ENCODE peak calls at places on chromosome 3, in eight cellular contexts. R, H, G, U, J, T, L and Y are unnamed samples.

GRCh38 chr3:48185129-48185528 is 3.1 kb downstream of the CDC25A start:
- DNase-seq in L (no peak), H (no peak), U (no peak), G (no peak), R (no peak), T (no peak), J (no peak), Y (no peak)

GRCh38 chr3:54087581-54088410 is 34.6 kb upstream of the CACNA2D3 start:
- DNase-seq in H (no peak), J (no peak), R (no peak), G (no peak), L (no peak), U (no peak), T (peak), Y (no peak)

GRCh38 chr3:138775254-138775595 is 59.5 kb downstream of the PIK3CB start:
- DNase-seq in R (no peak), T (no peak), H (no peak), J (no peak), U (no peak), L (no peak), G (no peak), Y (peak)

GRCh38 chr3:186260726-186261125 is 101.3 kb downstream of the DGKG start:
- DNase-seq in T (no peak), H (no peak), U (no peak), J (no peak), R (no peak), L (no peak), G (no peak), Y (peak)

GRCh38 chr3:150450906-150451305 is 42.8 kb downstream of the TSC22D2 start:
- DNase-seq in U (no peak), T (no peak), H (no peak), J (no peak), L (no peak), R (no peak), G (no peak), Y (peak)

GRCh38 chr3:158452324-158452723 is 118.7 kb upstream of the MLF1 start:
- DNase-seq in H (no peak), G (no peak), T (no peak), U (no peak), R (no peak), J (no peak), L (no peak), Y (no peak)

GRCh38 chr3:71784201-71784913 is 591 bp downstream of the PROK2 start:
- DNase-seq in T (no peak), U (no peak), J (no peak), H (no peak), G (no peak), L (no peak), R (no peak), Y (peak)

GRCh38 chr3:161270991-161271390 is 49.9 kb downstream of the NMD3 start:
- DNase-seq in U (no peak), H (no peak), G (no peak), J (no peak), L (no peak), R (no peak), T (no peak), Y (no peak)

GRCh38 chr3:28053759-28054158 is 187.7 kb upstream of the CMC1 start:
- DNase-seq in U (no peak), L (no peak), T (no peak), J (peak), R (no peak), H (peak), G (no peak), Y (no peak)

GRCh38 chr3:136862611-136862951 is 573 bp downstream of the NCK1 start:
- DNase-seq in L (peak), R (peak), J (peak), G (no peak), H (peak), U (peak), T (peak), Y (peak)

GRCh38 chr3:113035387-113035982 is 44.7 kb downstream of the GTPBP8 start:
- DNase-seq in G (no peak), J (peak), U (peak), T (peak), R (peak), L (peak), H (peak), Y (peak)

GRCh38 chr3:132268956-132269355 is 48.3 kb upstream of the ACP3 start:
- DNase-seq in H (peak), G (no peak), T (peak), J (no peak), L (peak), U (no peak), R (no peak), Y (peak)

GRCh38 chr3:45676248-45677044 is 12.8 kb upstream of the SACM1L start:
- DNase-seq in G (no peak), U (no peak), R (no peak), H (no peak), T (no peak), L (no peak), J (no peak), Y (peak)
- TF ChIP-seq MAX in G (no peak), U (no peak), R (no peak), H (no peak), T (no peak), L (no peak), J (no peak), Y (no peak)

DNA sequence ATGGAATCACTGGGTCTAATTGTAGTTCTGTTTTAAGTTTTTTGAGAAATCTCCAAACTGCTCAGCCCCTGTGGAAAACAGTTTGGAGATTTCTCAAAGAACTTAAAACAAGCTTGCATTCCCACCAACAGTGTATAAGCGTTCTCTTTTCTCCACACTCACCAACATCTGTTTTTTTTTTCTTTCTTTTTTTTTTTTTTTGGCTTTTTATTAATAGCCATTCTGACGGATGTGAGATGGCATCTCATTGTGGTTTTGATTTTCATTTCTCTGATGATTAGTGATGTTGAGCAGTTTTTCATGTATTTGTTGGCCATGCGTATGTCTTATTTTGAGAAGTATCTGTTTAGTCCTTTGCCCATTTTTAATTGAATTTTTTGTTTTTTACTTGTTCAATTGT is 73.1 kb upstream of the COL8A1 start:
- DNase-seq in T (no peak), R (no peak), G (no peak), U (no peak), L (no peak), J (no peak), H (no peak), Y (no peak)
- TF ChIP-seq MAX in T (no peak), R (no peak), G (no peak), U (no peak), L (no peak), J (no peak), H (no peak), Y (no peak)

GRCh38 chr3:124829175-124829818 is 57.9 kb downstream of the ITGB5 start:
- DNase-seq in L (no peak), T (no peak), G (no peak), U (no peak), J (no peak), R (no peak), H (no peak), Y (no peak)
- TF ChIP-seq MAX in L (no peak), T (no peak), G (no peak), U (no peak), J (no peak), R (no peak), H (no peak), Y (no peak)

GRCh38 chr3:45223889-45224730 is 2.0 kb downstream of the TMEM158 start:
- DNase-seq in H (no peak), J (no peak), R (no peak), U (no peak), G (no peak), L (no peak), T (no peak), Y (peak)

GRCh38 chr3:45224824-45225464 is 1.1 kb downstream of the TMEM158 start:
- DNase-seq in L (peak), R (peak), J (peak), H (no peak), G (peak), U (peak), T (peak), Y (peak)

GRCh38 chr3:45227131-45227819 is 1.2 kb upstream of the TMEM158 start:
- DNase-seq in G (no peak), L (no peak), J (no peak), H (no peak), U (no peak), T (no peak), R (peak), Y (no peak)

GRCh38 chr3:45226206-45226915 is at the start of gene TMEM158:
- DNase-seq in J (peak), G (no peak), R (peak), U (peak), H (no peak), L (peak), T (peak), Y (peak)

DNA sequence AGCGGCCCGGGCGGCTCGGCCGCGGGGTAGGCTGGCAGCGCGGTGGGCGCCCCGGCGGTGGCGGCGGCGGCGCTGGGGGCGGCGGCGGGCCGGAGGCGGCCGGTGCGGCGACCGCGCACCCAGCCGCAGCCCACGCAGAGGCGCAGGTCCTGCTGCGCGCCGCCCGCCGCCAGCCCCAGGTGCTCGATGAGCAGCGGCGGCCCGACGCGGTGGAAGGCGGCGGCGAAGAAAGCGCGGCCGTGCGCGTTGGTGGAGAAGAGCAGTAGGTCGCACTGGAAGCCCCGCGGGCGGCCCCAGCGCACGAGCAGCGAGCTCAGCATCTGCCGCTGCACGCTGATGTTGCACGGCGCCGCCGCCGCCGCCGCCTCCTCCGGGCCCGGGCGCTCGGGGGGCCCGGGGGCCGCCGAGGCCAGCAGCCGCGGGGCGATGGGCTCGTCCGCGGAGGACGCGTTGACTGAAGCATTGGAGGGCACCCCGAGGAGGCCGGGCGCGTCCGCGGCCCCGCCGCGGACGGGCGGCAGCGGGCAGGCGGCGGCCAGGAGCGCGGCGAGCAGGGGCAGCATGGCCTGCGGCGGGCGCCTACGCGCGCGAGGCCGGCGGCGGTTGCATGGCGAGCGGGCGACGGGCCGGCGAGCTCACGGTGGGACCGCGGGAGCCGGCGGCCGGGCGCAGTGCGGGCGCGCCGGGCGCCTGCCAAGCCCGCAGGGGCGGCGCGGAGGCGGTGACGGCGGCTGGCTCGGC is 452 bp downstream of the TMEM158 start:
- DNase-seq in U (no peak), L (no peak), R (peak), J (no peak), H (no peak), G (no peak), T (peak), Y (peak)
- TF ChIP-seq MAX in U (no peak), L (no peak), R (peak), J (no peak), H (no peak), G (no peak), T (no peak), Y (peak)

GRCh38 chr3:134370611-134371451 is 3.4 kb downstream of the AMOTL2 start:
- DNase-seq in U (no peak), L (no peak), J (no peak), R (no peak), T (no peak), G (no peak), H (no peak), Y (peak)

GRCh38 chr3:134368751-134369105 is 5.5 kb downstream of the AMOTL2 start:
- DNase-seq in U (no peak), R (no peak), L (no peak), G (no peak), J (no peak), T (no peak), H (no peak), Y (no peak)

GRCh38 chr3:134367869-134368750 is 6.1 kb downstream of the AMOTL2 start:
- DNase-seq in J (no peak), R (no peak), L (no peak), T (no peak), U (no peak), H (no peak), G (no peak), Y (no peak)

GRCh38 chr3:134369861-134370596 is 4.2 kb downstream of the AMOTL2 start:
- DNase-seq in L (peak), J (no peak), U (no peak), G (no peak), H (no peak), T (no peak), R (no peak), Y (no peak)

GRCh38 chr3:134369231-134369741 is 5.0 kb downstream of the AMOTL2 start:
- DNase-seq in J (no peak), G (no peak), U (no peak), T (no peak), R (no peak), L (peak), H (no peak), Y (no peak)
- TF ChIP-seq MAX in J (no peak), G (no peak), U (no peak), T (no peak), R (no peak), L (no peak), H (no peak), Y (no peak)